ENCODE peak calls at places on chromosomes 2 and 18, in seven cellular contexts. V is AG09309; I is OCI-LY7; Q is gastrocnemius medialis; D is colonic mucosa; K is breast epithelium; U is CD8-positive, alpha-beta T cell. B is an unnamed sample.

GRCh38 chr18:45251236-45251635 is 364.0 kb upstream of the SLC14A2 start:
- DNase-seq in V (no peak), I (no peak), Q (no peak), D (no peak), K (no peak), U (no peak), B (no peak)

GRCh38 chr2:44016282-44016681 is 20.5 kb upstream of the LRPPRC start:
- DNase-seq in V (no peak), I (peak), Q (no peak), D (peak), K (no peak), U (peak), B (peak)

GRCh38 chr18:51123936-51124486 is 73.5 kb downstream of the MEX3C start:
- DNase-seq in V (no peak), I (no peak), Q (no peak), D (no peak), K (no peak), U (no peak), B (no peak)

GRCh38 chr2:237624565-237624964 is 2.8 kb upstream of the LRRFIP1 start:
- DNase-seq in V (no peak), I (peak), Q (no peak), D (no peak), K (no peak), U (no peak), B (no peak)

GRCh38 chr2:86160156-86160952 is 34.9 kb downstream of the IMMT start:
- DNase-seq in V (no peak), I (no peak), Q (no peak), D (no peak), K (no peak), U (no peak), B (no peak)

GRCh38 chr2:46326231-46326980 is 29.2 kb downstream of the EPAS1 start:
- DNase-seq in V (no peak), I (no peak), Q (no peak), D (no peak), K (no peak), U (no peak), B (no peak)

GRCh38 chr2:46376586-46377286 is 79.5 kb downstream of the EPAS1 start:
- DNase-seq in V (no peak), I (no peak), Q (no peak), D (no peak), K (no peak), U (no peak), B (no peak)

GRCh38 chr2:162768646-162769045 is 69.9 kb downstream of the KCNH7 start:
- DNase-seq in V (no peak), I (no peak), Q (no peak), D (no peak), K (no peak), U (no peak), B (no peak)

GRCh38 chr18:75809392-75809791 is 381.9 kb upstream of the SMIM21 start:
- DNase-seq in V (no peak), I (no peak), Q (no peak), D (peak), K (no peak), U (no peak), B (no peak)

GRCh38 chr2:65300134-65300771 is 72.6 kb downstream of the ACTR2 start:
- DNase-seq in V (no peak), I (no peak), Q (peak), D (peak), K (peak), U (no peak), B (no peak)

GRCh38 chr2:38806001-38806400 is 28.0 kb downstream of the GEMIN6 start:
- DNase-seq in V (no peak), I (peak), Q (no peak), D (no peak), K (no peak), U (no peak), B (no peak)

GRCh38 chr18:8365006-8365405 is 244.2 kb upstream of the RAB12 start:
- DNase-seq in V (no peak), I (no peak), Q (no peak), D (no peak), K (no peak), U (no peak), B (no peak)

GRCh38 chr18:56257215-56257614 is 381.2 kb downstream of the TXNL1 start:
- DNase-seq in V (peak), I (no peak), Q (no peak), D (no peak), K (no peak), U (no peak), B (no peak)

GRCh38 chr2:238240761-238241711 is 1.2 kb upstream of the HES6 start:
- DNase-seq in V (no peak), I (peak), Q (peak), D (peak), K (peak), U (no peak), B (no peak)

GRCh38 chr2:226601881-226602280 is 197.7 kb downstream of the IRS1 start:
- DNase-seq in V (no peak), I (no peak), Q (no peak), D (no peak), K (no peak), U (no peak), B (no peak)

GRCh38 chr2:235493775-235494715 is at the start of gene AGAP1:
- DNase-seq in V (no peak), I (no peak), Q (peak), D (peak), K (peak), U (no peak), B (no peak)

GRCh38 chr18:6836331-6836730 is 106.8 kb downstream of the ARHGAP28 start:
- DNase-seq in V (no peak), I (no peak), Q (no peak), D (no peak), K (no peak), U (no peak), B (no peak)

GRCh38 chr2:239910404-239910803 is 114.7 kb downstream of the NDUFA10 start:
- DNase-seq in V (no peak), I (no peak), Q (no peak), D (no peak), K (no peak), U (no peak), B (no peak)

GRCh38 chr2:24985406-24985805 is 13.7 kb upstream of the DNAJC27 start:
- DNase-seq in V (no peak), I (no peak), Q (no peak), D (no peak), K (no peak), U (no peak), B (no peak)

GRCh38 chr2:70049261-70049660 is 38.0 kb upstream of the PCBP1 start:
- DNase-seq in V (no peak), I (no peak), Q (no peak), D (no peak), K (no peak), U (no peak), B (no peak)

GRCh38 chr2:43075906-43076585 is 150.4 kb downstream of the ZFP36L2 start:
- DNase-seq in V (peak), I (no peak), Q (no peak), D (no peak), K (no peak), U (no peak), B (no peak)

GRCh38 chr2:158467248-158467647 is 10.5 kb downstream of the PKP4 start:
- DNase-seq in V (no peak), I (no peak), Q (no peak), D (no peak), K (no peak), U (no peak), B (no peak)

GRCh38 chr2:119068154-119068725 is 90.3 kb downstream of the C1QL2 start:
- DNase-seq in V (no peak), I (no peak), Q (no peak), D (no peak), K (no peak), U (no peak), B (no peak)

GRCh38 chr2:126739093-126739492 is 83.1 kb downstream of the GYPC start:
- DNase-seq in V (no peak), I (no peak), Q (no peak), D (no peak), K (no peak), U (peak), B (no peak)

GRCh38 chr18:6591491-6591890 is 138.0 kb upstream of the ARHGAP28 start:
- DNase-seq in V (no peak), I (no peak), Q (no peak), D (no peak), K (no peak), U (no peak), B (no peak)

GRCh38 chr18:8176554-8176953 is 432.7 kb upstream of the RAB12 start:
- DNase-seq in V (no peak), I (no peak), Q (no peak), D (no peak), K (no peak), U (no peak), B (no peak)

GRCh38 chr2:45242161-45242741 is 233.0 kb upstream of the SIX2 start:
- DNase-seq in V (no peak), I (no peak), Q (peak), D (no peak), K (no peak), U (no peak), B (no peak)

GRCh38 chr2:233165895-233166661 is 85.4 kb upstream of the ATG16L1 start:
- DNase-seq in V (peak), I (no peak), Q (peak), D (peak), K (no peak), U (peak), B (no peak)

GRCh38 chr2:14717131-14717530 is 84.6 kb downstream of the LRATD1 start:
- DNase-seq in V (no peak), I (no peak), Q (no peak), D (no peak), K (no peak), U (no peak), B (no peak)

GRCh38 chr2:188415754-188416083 is 124.0 kb downstream of the GULP1 start:
- DNase-seq in V (no peak), I (no peak), Q (no peak), D (no peak), K (no peak), U (no peak), B (no peak)

GRCh38 chr2:11542275-11542819 is 8.5 kb downstream of the GREB1 start:
- DNase-seq in V (no peak), I (no peak), Q (no peak), D (no peak), K (no peak), U (no peak), B (no peak)

GRCh38 chr2:98269274-98269673 is 77.0 kb upstream of the CNGA3 start:
- DNase-seq in V (peak), I (peak), Q (no peak), D (peak), K (no peak), U (no peak), B (peak)

GRCh38 chr18:5895300-5895885 is at the start of gene TMEM200C:
- DNase-seq in V (no peak), I (no peak), Q (no peak), D (no peak), K (no peak), U (no peak), B (no peak)

GRCh38 chr2:175690113-175690716 is 311.9 kb downstream of the LNPK start:
- DNase-seq in V (peak), I (peak), Q (no peak), D (peak), K (no peak), U (no peak), B (peak)

GRCh38 chr18:23949863-23950262 is 64.7 kb upstream of the TTC39C start:
- DNase-seq in V (no peak), I (no peak), Q (no peak), D (no peak), K (no peak), U (no peak), B (no peak)

GRCh38 chr2:17771956-17772355 is 18.0 kb downstream of the GEN1 start:
- DNase-seq in V (no peak), I (no peak), Q (no peak), D (no peak), K (no peak), U (no peak), B (no peak)

DNA sequence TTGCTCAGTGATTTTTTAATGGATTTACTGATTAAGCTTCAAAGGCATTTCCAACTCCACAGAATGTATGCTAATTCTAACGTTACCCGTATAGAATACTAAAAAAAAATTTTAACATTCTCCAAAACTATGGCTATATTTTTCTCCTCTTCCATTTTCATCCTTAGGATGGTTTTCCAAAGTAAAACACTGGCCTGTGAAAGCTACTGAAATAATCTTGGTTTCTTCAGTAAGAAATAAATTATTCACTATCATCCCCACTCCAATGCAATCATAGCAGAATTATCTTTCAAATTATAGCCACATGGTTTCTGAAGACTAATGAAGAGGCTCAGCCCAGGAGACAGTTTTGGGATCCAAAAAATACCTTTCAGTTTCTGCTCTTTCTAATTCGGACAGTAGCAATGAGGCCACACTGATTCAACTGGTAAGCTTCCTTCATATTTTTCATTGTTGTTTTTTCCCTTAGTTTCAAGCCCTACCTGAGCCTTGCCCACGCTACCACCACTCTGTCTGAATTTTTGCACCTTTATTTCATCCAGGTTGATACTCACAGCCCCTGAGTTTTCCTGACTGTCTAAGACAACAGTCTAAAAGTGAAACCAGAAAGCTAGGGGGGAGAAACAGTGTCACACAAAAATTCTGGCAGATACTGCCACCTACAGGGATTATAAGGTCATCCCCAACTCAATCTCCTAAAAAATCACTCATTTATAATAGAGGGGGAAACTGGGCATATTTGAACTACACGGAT is 887.9 kb downstream of the NRXN1 start:
- DNase-seq in V (no peak), I (peak), Q (no peak), D (no peak), K (no peak), U (no peak), B (no peak)
- TF ChIP-seq CTCF in V (peak), I (peak), Q (no peak), D (peak), K (peak), U (no peak), B (peak)

GRCh38 chr2:221104391-221104811 is 467.7 kb downstream of the EPHA4 start:
- DNase-seq in V (no peak), I (no peak), Q (peak), D (peak), K (no peak), U (no peak), B (no peak)
- H3K4me3 ChIP-seq in V (no peak), I (no peak), Q (peak), D (no peak), K (no peak), U (no peak), B (no peak)

DNA sequence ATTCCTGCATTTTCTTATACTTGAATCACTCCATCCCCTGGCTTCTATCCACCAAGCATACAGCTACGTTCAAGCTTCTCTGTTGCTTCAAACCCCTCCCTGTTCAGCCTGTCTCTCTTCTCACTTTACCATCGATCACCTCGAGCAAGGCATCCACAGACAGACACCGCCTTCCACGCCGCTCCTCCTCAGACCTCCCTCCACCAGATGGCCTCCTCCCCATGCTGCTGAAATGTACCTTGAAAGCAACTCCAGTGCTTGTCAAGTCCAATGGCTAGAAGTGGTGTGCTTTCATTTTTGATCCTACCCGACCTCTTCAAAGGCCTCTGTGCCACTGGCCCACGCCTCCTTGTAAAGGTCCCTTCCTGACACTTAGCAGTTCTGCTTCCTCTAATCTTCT is 131.3 kb upstream of the ACAA2 start:
- DNase-seq in V (no peak), I (no peak), Q (no peak), D (no peak), K (no peak), U (no peak), B (no peak)
- TF ChIP-seq CTCF in V (peak), I (no peak), Q (no peak), D (no peak), K (no peak), U (no peak), B (no peak)

DNA sequence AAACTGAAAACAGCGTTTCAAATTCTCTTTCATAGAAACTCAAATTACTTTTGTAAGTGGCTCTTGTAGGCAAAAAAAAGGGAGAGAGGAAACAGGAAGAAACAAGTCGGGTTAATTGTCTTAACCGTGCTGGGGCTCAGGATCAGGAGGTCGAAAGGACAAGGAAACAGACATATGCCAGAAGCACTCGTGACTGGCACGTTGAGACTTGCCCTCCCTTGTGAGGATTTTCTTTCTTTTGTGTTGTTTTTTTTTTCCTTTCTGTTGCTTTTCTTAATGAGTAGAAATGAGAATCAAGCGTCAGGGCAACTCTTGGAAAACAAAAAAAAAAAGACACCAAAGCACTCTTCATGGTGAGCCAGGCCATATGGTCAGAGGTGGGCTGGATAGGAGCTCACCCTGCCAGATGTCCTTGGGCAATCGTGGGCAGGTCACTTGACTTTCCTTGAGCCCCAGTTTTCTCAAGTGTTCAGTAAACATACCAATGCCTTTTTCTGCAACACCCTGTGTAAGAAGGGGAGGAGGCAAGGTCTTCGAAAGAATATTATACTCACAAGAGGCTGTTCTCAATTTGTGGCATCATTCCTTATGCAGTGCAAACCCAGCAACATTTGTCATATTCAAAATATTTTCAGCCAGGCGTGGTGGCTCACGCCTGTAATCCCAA is 23.0 kb upstream of the TMEM87B start:
- DNase-seq in V (no peak), I (no peak), Q (no peak), D (peak), K (no peak), U (no peak), B (no peak)
- H3K4me3 ChIP-seq in V (no peak), I (no peak), Q (no peak), D (no peak), K (no peak), U (no peak), B (no peak)

GRCh38 chr18:30081122-30081521 is 961.4 kb downstream of the DSC3 start:
- DNase-seq in V (no peak), I (no peak), Q (no peak), D (no peak), K (no peak), U (no peak), B (no peak)
- TF ChIP-seq CTCF in V (no peak), I (no peak), Q (no peak), D (no peak), K (no peak), U (no peak), B (no peak)

GRCh38 chr2:172089005-172089504 is 3.7 kb downstream of the DLX1 start:
- DNase-seq in V (no peak), I (no peak), Q (no peak), D (no peak), K (no peak), U (no peak), B (no peak)

GRCh38 chr2:172087191-172087779 is 2.0 kb downstream of the DLX1 start:
- DNase-seq in V (no peak), I (no peak), Q (no peak), D (peak), K (no peak), U (no peak), B (no peak)

GRCh38 chr2:172087780-172088244 is 2.5 kb downstream of the DLX1 start:
- DNase-seq in V (no peak), I (no peak), Q (no peak), D (peak), K (no peak), U (no peak), B (no peak)

GRCh38 chr2:172089633-172090032 is 4.3 kb downstream of the DLX1 start:
- DNase-seq in V (no peak), I (no peak), Q (no peak), D (no peak), K (no peak), U (no peak), B (no peak)

GRCh38 chr2:172088245-172089004 is 3.1 kb downstream of the DLX1 start:
- DNase-seq in V (no peak), I (no peak), Q (no peak), D (peak), K (no peak), U (no peak), B (peak)
- H3K4me3 ChIP-seq in V (no peak), I (no peak), Q (no peak), D (no peak), K (no peak), U (no peak), B (peak)

GRCh38 chr2:20600756-20601325 is 50.1 kb downstream of the HS1BP3 start:
- DNase-seq in V (no peak), I (no peak), Q (no peak), D (no peak), K (no peak), U (no peak), B (no peak)
- TF ChIP-seq CTCF in V (peak), I (peak), Q (no peak), D (peak), K (no peak), U (no peak), B (peak)

GRCh38 chr2:67256892-67257291 is 140.2 kb upstream of the ETAA1 start:
- DNase-seq in V (peak), I (no peak), Q (no peak), D (no peak), K (no peak), U (no peak), B (no peak)

GRCh38 chr2:67255933-67256615 is 141.1 kb upstream of the ETAA1 start:
- DNase-seq in V (peak), I (no peak), Q (no peak), D (no peak), K (no peak), U (no peak), B (no peak)

GRCh38 chr2:67259581-67260347 is 137.4 kb upstream of the ETAA1 start:
- DNase-seq in V (peak), I (no peak), Q (no peak), D (peak), K (no peak), U (no peak), B (peak)

GRCh38 chr2:67260348-67261277 is 136.5 kb upstream of the ETAA1 start:
- DNase-seq in V (peak), I (no peak), Q (peak), D (peak), K (no peak), U (no peak), B (no peak)
- H3K4me3 ChIP-seq in V (no peak), I (no peak), Q (no peak), D (no peak), K (no peak), U (no peak), B (no peak)

GRCh38 chr2:49259926-49260325 is 105.6 kb upstream of the FSHR start:
- DNase-seq in V (no peak), I (no peak), Q (no peak), D (no peak), K (no peak), U (no peak), B (no peak)

GRCh38 chr2:49251766-49252165 is 97.5 kb upstream of the FSHR start:
- DNase-seq in V (peak), I (no peak), Q (no peak), D (no peak), K (no peak), U (no peak), B (no peak)

GRCh38 chr2:49254401-49254800 is 100.1 kb upstream of the FSHR start:
- DNase-seq in V (no peak), I (no peak), Q (no peak), D (no peak), K (no peak), U (no peak), B (no peak)

GRCh38 chr2:49251251-49251650 is 96.9 kb upstream of the FSHR start:
- DNase-seq in V (no peak), I (no peak), Q (no peak), D (no peak), K (no peak), U (no peak), B (no peak)

GRCh38 chr2:49255325-49256023 is 101.2 kb upstream of the FSHR start:
- DNase-seq in V (no peak), I (no peak), Q (no peak), D (no peak), K (no peak), U (no peak), B (no peak)
- TF ChIP-seq CTCF in V (no peak), I (peak), Q (no peak), D (no peak), K (no peak), U (no peak), B (peak)

GRCh38 chr2:375270-375946 is 87.5 kb upstream of the ALKAL2 start:
- DNase-seq in V (no peak), I (no peak), Q (no peak), D (no peak), K (no peak), U (no peak), B (no peak)
- H3K4me3 ChIP-seq in V (no peak), I (no peak), Q (no peak), D (no peak), K (no peak), U (no peak), B (no peak)

B was measured in LNCaP clone FGC.